ENCODE peak calls at places on chromosomes 16 and 17, in five cellular contexts. J is hepatocyte, F is NCI-H1417, K is cardiac muscle cell, S is posterior vena cava. W is an unnamed sample.

GRCh38 chr17:15335446-15335845 is 6.0 kb downstream of the TEKT3 start:
- DNase-seq in F (no peak), S (no peak), K (no peak), J (no peak), W (no peak)

GRCh38 chr17:69878661-69879060 is 196.4 kb upstream of the KCNJ16 start:
- DNase-seq in S (no peak), F (no peak), K (no peak), J (no peak), W (no peak)

GRCh38 chr16:23293016-23293415 is 9.1 kb upstream of the SCNN1B start:
- DNase-seq in F (no peak), S (no peak), K (no peak), J (no peak), W (no peak)

GRCh38 chr17:7712111-7712771 is 5.3 kb upstream of the DNAH2 start:
- DNase-seq in S (no peak), J (peak; percentile 20), K (no peak), F (peak; percentile 79), W (no peak)

GRCh38 chr16:592518-593306 is 2.8 kb downstream of the RAB40C start:
- DNase-seq in K (no peak), S (no peak), J (no peak), F (peak; percentile 88), W (no peak)

GRCh38 chr17:12790806-12791148 is 1.5 kb downstream of the ARHGAP44 start:
- DNase-seq in K (no peak), F (no peak), J (no peak), S (no peak), W (no peak)

GRCh38 chr16:87877942-87878507 is 8.7 kb upstream of the SLC7A5 start:
- DNase-seq in F (peak; percentile 9), S (no peak), K (no peak), J (no peak), W (no peak)

GRCh38 chr17:17134952-17135340 is 71.2 kb downstream of the PLD6 start:
- DNase-seq in S (no peak), J (no peak), F (no peak), K (no peak), W (no peak)

GRCh38 chr16:75095637-75096036 is 20.9 kb downstream of the LDHD start:
- DNase-seq in S (no peak), J (no peak), F (no peak), K (no peak), W (no peak)

GRCh38 chr17:1730345-1731193 is 6.1 kb downstream of the WDR81 start:
- DNase-seq in K (no peak), F (no peak), J (peak; percentile 69), S (peak; percentile 96), W (no peak)

GRCh38 chr16:26830716-26831115 is 236.0 kb upstream of the C16orf82 start:
- DNase-seq in K (no peak), S (no peak), F (peak; percentile 2), J (no peak), W (no peak)

GRCh38 chr16:52597772-52598483 is 51.0 kb upstream of the TOX3 start:
- DNase-seq in S (no peak), K (no peak), J (no peak), F (peak; percentile 87), W (no peak)

GRCh38 chr17:19904924-19905323 is 37.2 kb upstream of the ULK2 start:
- DNase-seq in J (no peak), K (no peak), S (peak; percentile 86), F (no peak), W (no peak)

GRCh38 chr17:68433911-68434503 is 23.3 kb downstream of the WIPI1 start:
- DNase-seq in K (no peak), S (peak; percentile 30), J (no peak), F (no peak), W (no peak)

GRCh38 chr16:79104567-79104966 is 496.0 kb downstream of the MAF start:
- DNase-seq in F (no peak), K (peak; percentile 73), J (no peak), S (no peak), W (no peak)

GRCh38 chr17:43020789-43021738 is 1.1 kb downstream of the VAT1 start:
- DNase-seq in F (peak; percentile 76), J (peak; percentile 85), K (peak; percentile 52), S (peak; percentile 93), W (no peak)

GRCh38 chr16:49282690-49283375 is 1.2 kb upstream of the CBLN1 start:
- DNase-seq in S (no peak), F (peak; percentile 83), K (peak; percentile 76), J (peak; percentile 38), W (no peak)

GRCh38 chr16:9363520-9363919 is 272.1 kb downstream of the HAPSTR1 start:
- DNase-seq in F (no peak), S (no peak), J (no peak), K (no peak), W (no peak)

GRCh38 chr16:82088483-82088882 is 53.4 kb downstream of the HSD17B2 start:
- DNase-seq in K (no peak), S (no peak), F (no peak), J (no peak), W (no peak)

GRCh38 chr17:39928868-39929651 is 1.5 kb downstream of the LRRC3C start:
- DNase-seq in F (no peak), J (no peak), S (no peak), K (no peak), W (no peak)

GRCh38 chr17:48560452-48560817 is 15.5 kb upstream of the HOXB2 start:
- DNase-seq in F (no peak), K (no peak), J (no peak), S (no peak), W (no peak)

GRCh38 chr17:18314059-18314730 is 599 bp downstream of the TOP3A start:
- DNase-seq in J (no peak), S (no peak), F (peak; percentile 39), K (peak; percentile 29), W (no peak)

GRCh38 chr17:5283531-5284315 is 1.6 kb downstream of the RABEP1 start:
- DNase-seq in J (peak; percentile 39), K (peak; percentile 14), S (no peak), F (no peak), W (no peak)

GRCh38 chr16:17633146-17633966 is 162.6 kb upstream of the XYLT1 start:
- DNase-seq in J (peak; percentile 8), K (no peak), S (no peak), F (no peak), W (no peak)

GRCh38 chr16:4317471-4318170 is 1.8 kb downstream of the GLIS2 start:
- DNase-seq in K (no peak), F (peak; percentile 14), S (no peak), J (peak; percentile 63), W (no peak)

GRCh38 chr17:75271955-75272847 is 1.2 kb upstream of the MIF4GD start:
- DNase-seq in S (no peak), F (no peak), K (no peak), J (no peak), W (no peak)

GRCh38 chr17:71363661-71364060 is 757.2 kb upstream of the SOX9 start:
- DNase-seq in S (no peak), K (no peak), F (no peak), J (peak; percentile 22), W (no peak)

GRCh38 chr17:82321947-82322466 is 4.6 kb upstream of the CD7 start:
- DNase-seq in K (no peak), S (no peak), F (no peak), J (no peak), W (no peak)

GRCh38 chr16:3074860-3075545 is 9.6 kb downstream of the IL32 start:
- DNase-seq in J (no peak), S (no peak), K (no peak), F (no peak), W (peak; percentile 62)

GRCh38 chr16:67207857-67208524 is 9.1 kb downstream of the ELMO3 start:
- DNase-seq in K (no peak), F (no peak), J (no peak), S (no peak), W (no peak)

GRCh38 chr17:35088911-35089845 is 25.7 kb upstream of the RFFL start:
- DNase-seq in F (peak; percentile 89), J (peak; percentile 96), S (peak; percentile 96), K (peak; percentile 93), W (peak; percentile 92)

GRCh38 chr16:84673203-84673535 is 24.9 kb downstream of the KLHL36 start:
- DNase-seq in K (no peak), S (peak; percentile 50), J (no peak), F (no peak), W (no peak)

GRCh38 chr17:78330570-78331224 is 29.2 kb downstream of the SOCS3 start:
- DNase-seq in S (no peak), F (no peak), J (no peak), K (no peak), W (no peak)

GRCh38 chr17:50051082-50051576 is 4.8 kb upstream of the ITGA3 start:
- DNase-seq in S (no peak), F (peak; percentile 25), K (no peak), J (peak; percentile 70), W (peak; percentile 86)

GRCh38 chr16:50002190-50002589 is 22.8 kb upstream of the CNEP1R1 start:
- DNase-seq in J (no peak), K (no peak), S (no peak), F (no peak), W (no peak)

GRCh38 chr16:81583893-81584705 is 139.5 kb downstream of the CMIP start:
- DNase-seq in F (no peak), J (no peak), S (no peak), K (no peak), W (no peak)

GRCh38 chr16:70467113-70467512 is 12.7 kb downstream of the FCSK start:
- DNase-seq in F (no peak), J (no peak), S (no peak), K (no peak), W (no peak)

GRCh38 chr16:726438-727290 is at the start of the genes CCDC78 and HAGHL:
- DNase-seq in S (no peak), J (peak; percentile 74), K (peak; percentile 71), F (peak; percentile 34), W (peak; percentile 75)

GRCh38 chr16:31110106-31111034 is 2.2 kb downstream of the BCKDK start:
- DNase-seq in S (no peak), F (no peak), J (no peak), K (no peak), W (no peak)